ENCODE peak calls at places on chromosomes 4 and X, in nine cellular contexts. P, C, S, L, X, H, Q, W and T are unnamed samples. For H3K27me3 and H3K4me1, the result is how much of the 10 kb centered on the place peaks cover.

GRCh38 chr4:99868126-99868596 is 26.1 kb downstream of the LAMTOR3 start:
- DNase-seq in P (no peak), C (peak), S (no peak), L (no peak), X (no peak), H (no peak), Q (peak), W (peak), T (no peak)

GRCh38 chrX:15721911-15722310 is 16.2 kb upstream of the CA5B start:
- DNase-seq in P (no peak), C (no peak), S (no peak), L (no peak), X (no peak), H (no peak), Q (no peak), W (peak), T (no peak)

GRCh38 chr4:73021634-73022033 is 47.9 kb downstream of the COX18 start:
- DNase-seq in P (no peak), C (peak), S (no peak), L (no peak), X (no peak), H (no peak), Q (no peak), W (peak), T (no peak)

GRCh38 chrX:133544778-133545177 is 129.5 kb upstream of the GPC4 start:
- DNase-seq in P (no peak), C (no peak), S (no peak), L (no peak), X (no peak), H (no peak), Q (no peak), W (no peak), T (no peak)

GRCh38 chr4:66568001-66568400 is 897.7 kb upstream of the EPHA5 start:
- DNase-seq in P (no peak), C (no peak), S (no peak), L (no peak), X (no peak), H (no peak), Q (no peak), W (no peak), T (no peak)

GRCh38 chrX:22396408-22396807 is 123.7 kb downstream of the CBLL2 start:
- DNase-seq in P (no peak), C (no peak), S (no peak), L (no peak), X (no peak), H (no peak), Q (no peak), W (peak), T (no peak)

GRCh38 chr4:165312506-165312905 is 15.0 kb upstream of the MSMO1 start:
- DNase-seq in P (no peak), C (no peak), S (no peak), L (no peak), X (no peak), H (no peak), Q (no peak), W (peak), T (no peak)

GRCh38 chrX:85243761-85244410 is at the start of the genes SATL1 and ZNF711:
- DNase-seq in P (peak), C (peak), S (peak), L (peak), X (peak), H (peak), Q (no peak), W (peak), T (no peak)

GRCh38 chr4:38663021-38663800 is 788 bp upstream of the KLF3 start:
- DNase-seq in P (peak), C (peak), S (no peak), L (no peak), X (no peak), H (no peak), Q (peak), W (peak), T (no peak)

GRCh38 chrX:38968344-38968743 is 167.1 kb downstream of the MID1IP1 start:
- DNase-seq in P (no peak), C (no peak), S (no peak), L (no peak), X (no peak), H (no peak), Q (no peak), W (no peak), T (no peak)

GRCh38 chr4:86957214-86957613 is 22.4 kb downstream of the AFF1 start:
- DNase-seq in P (no peak), C (no peak), S (no peak), L (no peak), X (no peak), H (no peak), Q (no peak), W (peak), T (no peak)

GRCh38 chr4:72909461-72909860 is 160.1 kb downstream of the COX18 start:
- DNase-seq in P (no peak), C (no peak), S (no peak), L (no peak), X (no peak), H (no peak), Q (no peak), W (peak), T (no peak)

GRCh38 chr4:152045781-152046571 is 285.2 kb upstream of the GATB start:
- DNase-seq in P (peak), C (peak), S (no peak), L (peak), X (peak), H (no peak), Q (peak), W (peak), T (no peak)

GRCh38 chr4:32268949-32269348 is 1548.8 kb downstream of the PCDH7 start:
- DNase-seq in P (no peak), C (no peak), S (no peak), L (no peak), X (no peak), H (no peak), Q (no peak), W (no peak), T (no peak)

GRCh38 chr4:55172694-55173287 is 47.4 kb upstream of the KDR start:
- DNase-seq in P (no peak), C (no peak), S (no peak), L (no peak), X (no peak), H (no peak), Q (no peak), W (peak), T (no peak)

GRCh38 chr4:143358923-143359694 is 22.4 kb downstream of the GAB1 start:
- DNase-seq in P (peak), C (no peak), S (peak), L (no peak), X (peak), H (no peak), Q (no peak), W (peak), T (peak)

GRCh38 chr4:24910504-24910903 is 2.3 kb downstream of the CCDC149 start:
- DNase-seq in P (no peak), C (no peak), S (no peak), L (no peak), X (no peak), H (no peak), Q (no peak), W (peak), T (no peak)

GRCh38 chrX:131288738-131289511 is at the start of gene IGSF1:
- DNase-seq in P (no peak), C (peak), S (no peak), L (no peak), X (peak), H (no peak), Q (no peak), W (peak), T (no peak)

DNA sequence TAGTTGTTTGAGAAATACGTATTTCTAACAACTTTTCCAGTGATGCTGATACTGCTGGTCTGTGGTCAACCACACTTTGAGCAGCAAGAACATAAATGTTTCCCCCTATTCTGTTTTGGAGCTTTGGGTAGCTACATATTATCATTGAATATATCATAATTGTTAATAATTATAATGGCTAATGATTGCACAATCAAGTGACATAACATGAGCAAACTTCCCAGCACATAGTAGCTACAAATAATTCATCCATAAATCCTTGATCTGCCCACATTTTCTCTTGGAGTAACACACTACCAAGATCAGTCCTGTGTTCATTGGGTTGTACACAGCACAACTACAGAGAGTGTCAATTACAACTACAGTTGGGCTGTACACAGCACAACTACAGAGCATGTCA is 436.3 kb upstream of the MAGEB18 start:
- DNase-seq in P (no peak), C (no peak), S (no peak), L (no peak), X (no peak), H (no peak), Q (no peak), W (no peak), T (no peak)
- H3K27me3 ChIP-seq in P (under half), C (under half), S (under half), L (under half), X (under half), H (under half), Q (under half), W (under half), T (under half)

DNA sequence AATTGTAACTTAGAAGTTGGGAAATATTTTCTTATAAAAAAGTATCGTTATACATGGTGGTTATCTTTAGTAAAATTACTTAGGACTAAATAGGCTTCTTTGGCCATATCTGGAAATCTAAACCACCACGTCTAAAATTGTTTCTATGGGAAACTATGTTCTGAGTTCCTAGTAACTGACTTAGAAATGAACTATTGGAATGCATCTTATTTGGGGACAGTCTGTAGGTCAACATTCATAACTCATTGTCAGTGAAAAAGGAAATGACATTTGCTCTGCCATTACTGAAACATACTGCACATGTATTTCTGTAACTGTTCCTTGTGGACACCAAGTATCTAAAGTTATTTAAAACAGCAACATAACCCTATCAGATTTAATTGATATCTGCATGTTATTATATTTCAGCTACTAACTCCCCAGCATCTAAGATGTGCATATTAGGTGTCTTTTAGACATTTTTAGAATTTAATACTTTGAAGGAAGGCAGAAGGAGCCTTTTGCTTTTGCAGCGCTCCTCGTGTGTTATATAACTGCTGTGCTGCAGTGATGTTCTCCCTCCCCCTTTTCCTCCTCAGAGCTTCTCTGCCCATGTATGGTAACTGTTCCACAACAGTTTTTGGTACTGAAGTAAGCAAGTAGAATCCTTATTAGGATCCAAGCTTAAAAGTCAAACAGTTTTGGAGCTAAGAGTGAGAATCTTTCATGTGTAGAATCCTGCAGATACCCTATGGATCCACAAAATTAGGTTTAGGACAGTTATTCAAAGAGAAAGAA is 37.2 kb upstream of the TMEM131L start:
- DNase-seq in P (no peak), C (no peak), S (peak), L (no peak), X (no peak), H (no peak), Q (no peak), W (no peak), T (peak)
- H3K4me1 ChIP-seq in P (under half), C (under half), S (half or more), L (under half), X (under half), H (under half), Q (under half), W (under half), T (half or more)

DNA sequence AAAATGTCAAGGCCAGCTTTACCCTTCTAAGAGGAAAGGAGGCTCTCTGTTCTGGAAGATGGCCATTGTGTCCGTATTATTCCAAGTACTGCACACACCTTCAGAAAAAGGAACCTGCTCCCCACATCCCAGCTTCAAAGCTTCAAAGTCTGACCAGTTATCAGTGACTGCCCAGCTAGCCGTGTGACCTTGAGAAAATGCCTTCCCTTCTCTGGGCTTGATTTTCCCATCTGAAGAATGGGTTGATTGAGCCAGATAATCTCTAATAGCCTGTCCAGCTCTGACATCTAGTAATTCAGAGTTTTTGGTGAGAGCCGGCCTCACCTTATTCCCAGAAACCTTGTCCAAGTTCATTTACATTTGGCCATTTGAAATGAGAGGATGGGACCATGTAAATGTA is 3.0 kb downstream of the LONRF3 start:
- DNase-seq in P (no peak), C (no peak), S (no peak), L (no peak), X (no peak), H (no peak), Q (no peak), W (no peak), T (no peak)
- H3K27ac ChIP-seq in P (no peak), C (peak), S (no peak), L (no peak), X (no peak), H (no peak), Q (peak), W (no peak), T (no peak)

GRCh38 chr4:157582141-157582540 is 361.6 kb downstream of the GRIA2 start:
- DNase-seq in P (no peak), C (no peak), S (no peak), L (no peak), X (no peak), H (no peak), Q (no peak), W (no peak), T (no peak)
- H3K27me3 ChIP-seq in P (under half), C (under half), S (under half), L (under half), X (under half), H (under half), Q (under half), W (under half), T (under half)

GRCh38 chr4:3301450-3302163 is 8.8 kb downstream of the RGS12 start:
- DNase-seq in P (no peak), C (no peak), S (no peak), L (no peak), X (no peak), H (no peak), Q (peak), W (no peak), T (peak)
- H3K4me1 ChIP-seq in P (under half), C (under half), S (under half), L (under half), X (under half), H (under half), Q (under half), W (under half), T (half or more)

GRCh38 chrX:67544871-67545771 is 1.3 kb downstream of the AR start:
- DNase-seq in P (no peak), C (peak), S (no peak), L (peak), X (no peak), H (no peak), Q (peak), W (peak), T (no peak)
- H3K27ac ChIP-seq in P (no peak), C (no peak), S (no peak), L (no peak), X (no peak), H (peak), Q (peak), W (no peak), T (no peak)

DNA sequence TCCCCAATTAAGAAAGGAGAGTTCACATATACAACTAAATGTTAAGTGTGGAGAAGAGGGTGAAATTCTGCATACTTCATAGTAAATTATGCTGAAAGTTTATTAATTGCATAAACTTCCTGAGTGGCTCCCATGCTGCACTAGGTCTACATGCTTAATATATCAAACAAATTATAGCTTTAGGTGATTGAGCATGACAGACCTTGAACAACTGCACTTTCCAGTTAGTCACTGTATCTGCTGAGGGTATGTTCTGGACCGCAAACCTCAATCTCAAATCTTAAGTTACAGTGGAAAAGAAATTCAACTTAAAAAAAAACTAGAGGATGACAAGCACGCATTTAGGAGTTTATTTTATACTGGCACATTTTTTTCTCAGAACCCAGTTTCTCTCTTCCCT is 10.0 kb upstream of the FAM120C start:
- DNase-seq in P (no peak), C (no peak), S (no peak), L (no peak), X (no peak), H (no peak), Q (no peak), W (no peak), T (no peak)
- H3K27me3 ChIP-seq in P (under half), C (under half), S (under half), L (under half), X (under half), H (under half), Q (under half), W (under half), T (under half)

DNA sequence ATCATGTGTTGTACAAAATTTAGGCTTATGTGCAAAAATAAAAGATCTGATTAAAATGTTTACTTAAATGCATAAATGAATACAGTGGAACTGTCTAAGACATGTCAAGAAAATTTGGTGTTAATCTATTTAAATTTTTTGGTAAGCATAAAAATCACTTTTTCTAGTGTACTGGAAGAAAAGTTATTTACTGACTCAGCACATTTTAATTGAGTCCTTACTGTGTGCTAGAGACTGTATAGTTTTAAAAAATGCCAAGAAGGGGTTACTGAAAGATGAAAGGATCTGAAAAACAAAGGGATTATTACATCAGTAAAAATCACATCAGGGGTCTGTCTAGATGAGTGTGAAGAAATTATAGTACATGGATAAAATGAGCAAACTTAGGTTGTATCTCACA is 60.6 kb downstream of the RAPGEF2 start:
- DNase-seq in P (no peak), C (no peak), S (no peak), L (no peak), X (no peak), H (no peak), Q (no peak), W (no peak), T (no peak)
- H3K4me1 ChIP-seq in P (under half), C (under half), S (under half), L (under half), X (under half), H (under half), Q (under half), W (under half), T (under half)

GRCh38 chr4:673349-674091 is 556 bp downstream of the ATP5ME start:
- DNase-seq in P (peak), C (peak), S (no peak), L (peak), X (peak), H (no peak), Q (peak), W (peak), T (no peak)
- H3K27ac ChIP-seq in P (peak), C (peak), S (peak), L (peak), X (peak), H (peak), Q (peak), W (peak), T (peak)

GRCh38 chr4:121950680-121951569 is 935 bp downstream of the TRPC3 start:
- DNase-seq in P (peak), C (peak), S (no peak), L (peak), X (peak), H (no peak), Q (no peak), W (peak), T (peak)

GRCh38 chr4:121953860-121954259 is 2.0 kb upstream of the TRPC3 start:
- DNase-seq in P (no peak), C (no peak), S (peak), L (no peak), X (no peak), H (no peak), Q (no peak), W (no peak), T (no peak)

GRCh38 chr4:121951570-121952110 is at the start of gene TRPC3:
- DNase-seq in P (peak), C (peak), S (no peak), L (peak), X (peak), H (no peak), Q (peak), W (peak), T (peak)

GRCh38 chr4:121950212-121950679 is 1.6 kb downstream of the TRPC3 start:
- DNase-seq in P (peak), C (peak), S (no peak), L (peak), X (peak), H (peak), Q (peak), W (peak), T (peak)

DNA sequence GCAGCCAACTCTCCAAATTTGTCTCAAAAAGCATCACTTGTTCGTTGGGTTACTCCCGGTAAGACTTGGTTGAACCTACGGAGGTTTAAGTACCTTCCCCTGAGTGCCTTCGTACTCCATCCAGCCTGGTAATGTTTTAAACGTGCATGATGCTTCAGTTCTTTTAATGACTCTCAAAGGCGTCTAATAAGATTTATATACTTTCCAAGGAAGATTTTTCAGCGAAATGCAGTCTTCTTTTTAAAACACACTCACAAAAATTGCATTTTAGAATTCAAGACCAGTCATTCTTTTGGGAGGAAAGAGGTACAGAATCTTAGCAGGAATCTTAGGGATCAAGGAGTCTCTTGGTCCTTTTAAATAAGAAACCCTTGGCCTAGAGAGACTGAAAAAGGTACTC is 430 bp upstream of the TRPC3 start:
- DNase-seq in P (no peak), C (no peak), S (no peak), L (no peak), X (no peak), H (no peak), Q (no peak), W (no peak), T (no peak)
- H3K27me3 ChIP-seq in P (under half), C (under half), S (under half), L (under half), X (half or more), H (under half), Q (under half), W (half or more), T (under half)